ENCODE peak calls at places on chromosome 13, in seven cellular contexts. One of them, this sample, is unnamed.

GRCh38 chr13:40639226-40639681 is 27.2 kb downstream of the FOXO1 start:
- DNase-seq in GM23248: peak
- DNase-seq in iPS DF 6.9: no peak
- DNase-seq in aorta: no peak
- DNase-seq in endodermal cell: no peak
- DNase-seq in psoas muscle: no peak
- DNase-seq in adrenal gland: peak
- DNase-seq in this sample: no peak

GRCh38 chr13:45847554-45848224 is 3.9 kb downstream of the SIAH3 start:
- DNase-seq in GM23248: no peak
- DNase-seq in iPS DF 6.9: no peak
- DNase-seq in aorta: no peak
- DNase-seq in endodermal cell: peak
- DNase-seq in psoas muscle: peak
- DNase-seq in adrenal gland: peak
- DNase-seq in this sample: no peak

GRCh38 chr13:104737713-104738112 is 1671.5 kb upstream of the SLC10A2 start:
- DNase-seq in GM23248: no peak
- DNase-seq in iPS DF 6.9: no peak
- DNase-seq in aorta: no peak
- DNase-seq in endodermal cell: no peak
- DNase-seq in psoas muscle: no peak
- DNase-seq in adrenal gland: no peak
- DNase-seq in this sample: no peak

GRCh38 chr13:70023506-70023905 is 84.1 kb upstream of the ATXN8OS start:
- DNase-seq in GM23248: no peak
- DNase-seq in iPS DF 6.9: no peak
- DNase-seq in aorta: no peak
- DNase-seq in endodermal cell: no peak
- DNase-seq in psoas muscle: no peak
- DNase-seq in adrenal gland: no peak
- DNase-seq in this sample: no peak

GRCh38 chr13:46154136-46154854 is 27.7 kb downstream of the LCP1 start:
- DNase-seq in GM23248: no peak
- DNase-seq in iPS DF 6.9: no peak
- DNase-seq in aorta: no peak
- DNase-seq in endodermal cell: no peak
- DNase-seq in psoas muscle: no peak
- DNase-seq in adrenal gland: no peak
- DNase-seq in this sample: no peak

GRCh38 chr13:100525453-100526298 is 62.9 kb downstream of the GGACT start:
- DNase-seq in GM23248: no peak
- DNase-seq in iPS DF 6.9: no peak
- DNase-seq in aorta: no peak
- DNase-seq in endodermal cell: peak
- DNase-seq in psoas muscle: no peak
- DNase-seq in adrenal gland: no peak
- DNase-seq in this sample: peak

GRCh38 chr13:48210178-48210577 is 22.8 kb upstream of the ITM2B start:
- DNase-seq in GM23248: peak
- DNase-seq in iPS DF 6.9: no peak
- DNase-seq in aorta: no peak
- DNase-seq in endodermal cell: no peak
- DNase-seq in psoas muscle: no peak
- DNase-seq in adrenal gland: no peak
- DNase-seq in this sample: no peak

GRCh38 chr13:65932587-65933239 is 1297.4 kb downstream of the PCDH9 start:
- DNase-seq in GM23248: peak
- DNase-seq in iPS DF 6.9: no peak
- DNase-seq in aorta: no peak
- DNase-seq in endodermal cell: no peak
- DNase-seq in psoas muscle: no peak
- DNase-seq in adrenal gland: no peak
- DNase-seq in this sample: no peak

GRCh38 chr13:97567510-97568243 is 133.7 kb downstream of the RAP2A start:
- DNase-seq in GM23248: peak
- DNase-seq in iPS DF 6.9: no peak
- DNase-seq in aorta: no peak
- DNase-seq in endodermal cell: peak
- DNase-seq in psoas muscle: peak
- DNase-seq in adrenal gland: peak
- DNase-seq in this sample: no peak

GRCh38 chr13:40433577-40433976 is 232.9 kb downstream of the FOXO1 start:
- DNase-seq in GM23248: no peak
- DNase-seq in iPS DF 6.9: no peak
- DNase-seq in aorta: no peak
- DNase-seq in endodermal cell: no peak
- DNase-seq in psoas muscle: no peak
- DNase-seq in adrenal gland: no peak
- DNase-seq in this sample: no peak

GRCh38 chr13:107824636-107825035 is 390.7 kb downstream of the LIG4 start:
- DNase-seq in GM23248: no peak
- DNase-seq in iPS DF 6.9: no peak
- DNase-seq in aorta: no peak
- DNase-seq in endodermal cell: no peak
- DNase-seq in psoas muscle: no peak
- DNase-seq in adrenal gland: no peak
- DNase-seq in this sample: no peak

GRCh38 chr13:41458939-41459753 is 1.8 kb downstream of the RGCC start:
- DNase-seq in GM23248: peak
- DNase-seq in iPS DF 6.9: no peak
- DNase-seq in aorta: no peak
- DNase-seq in endodermal cell: peak
- DNase-seq in psoas muscle: peak
- DNase-seq in adrenal gland: no peak
- DNase-seq in this sample: no peak

GRCh38 chr13:100600461-100600860 is 11.9 kb upstream of the GGACT start:
- DNase-seq in GM23248: no peak
- DNase-seq in iPS DF 6.9: no peak
- DNase-seq in aorta: no peak
- DNase-seq in endodermal cell: no peak
- DNase-seq in psoas muscle: no peak
- DNase-seq in adrenal gland: no peak
- DNase-seq in this sample: no peak

GRCh38 chr13:46359731-46360130 is 27.3 kb downstream of the RUBCNL start:
- DNase-seq in GM23248: peak
- DNase-seq in iPS DF 6.9: no peak
- DNase-seq in aorta: no peak
- DNase-seq in endodermal cell: no peak
- DNase-seq in psoas muscle: no peak
- DNase-seq in adrenal gland: no peak
- DNase-seq in this sample: no peak

GRCh38 chr13:47252627-47253026 is 355.8 kb upstream of the HTR2A start:
- DNase-seq in GM23248: peak
- DNase-seq in iPS DF 6.9: no peak
- DNase-seq in aorta: no peak
- DNase-seq in endodermal cell: no peak
- DNase-seq in psoas muscle: no peak
- DNase-seq in adrenal gland: no peak
- DNase-seq in this sample: no peak

GRCh38 chr13:112770504-112770903 is 80.7 kb downstream of the ATP11A start:
- DNase-seq in GM23248: no peak
- DNase-seq in iPS DF 6.9: no peak
- DNase-seq in aorta: peak
- DNase-seq in endodermal cell: no peak
- DNase-seq in psoas muscle: peak
- DNase-seq in adrenal gland: no peak
- DNase-seq in this sample: no peak

GRCh38 chr13:112767506-112768471 is 78.0 kb downstream of the ATP11A start:
- DNase-seq in GM23248: no peak
- DNase-seq in iPS DF 6.9: no peak
- DNase-seq in aorta: no peak
- DNase-seq in endodermal cell: no peak
- DNase-seq in psoas muscle: peak
- DNase-seq in adrenal gland: no peak
- DNase-seq in this sample: no peak

GRCh38 chr13:112771139-112771876 is 81.5 kb downstream of the ATP11A start:
- DNase-seq in GM23248: no peak
- DNase-seq in iPS DF 6.9: no peak
- DNase-seq in aorta: peak
- DNase-seq in endodermal cell: no peak
- DNase-seq in psoas muscle: no peak
- DNase-seq in adrenal gland: no peak
- DNase-seq in this sample: no peak

GRCh38 chr13:112768795-112769411 is 79.1 kb downstream of the ATP11A start:
- DNase-seq in GM23248: no peak
- DNase-seq in iPS DF 6.9: no peak
- DNase-seq in aorta: peak
- DNase-seq in endodermal cell: no peak
- DNase-seq in psoas muscle: peak
- DNase-seq in adrenal gland: peak
- DNase-seq in this sample: no peak

DNA sequence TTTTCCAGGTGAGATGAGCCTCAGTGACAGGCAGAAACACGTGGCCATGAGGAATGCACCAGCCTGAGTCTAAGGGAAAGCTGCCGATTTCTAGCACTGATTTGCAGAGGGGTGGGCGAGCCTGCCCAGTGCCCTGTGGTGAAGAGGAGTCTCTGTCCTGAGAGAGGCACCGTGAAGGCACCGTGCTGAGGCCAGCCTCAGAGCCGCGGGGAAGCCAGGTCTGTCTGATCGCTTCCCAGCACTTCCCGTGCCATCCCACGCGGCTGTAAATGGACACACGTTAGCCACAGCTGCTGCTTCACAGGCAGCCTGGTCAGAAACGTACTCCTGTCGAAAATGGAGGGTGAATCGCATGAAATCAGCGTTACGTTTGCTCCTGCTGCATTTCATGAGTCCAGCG is 79.8 kb downstream of the ATP11A start:
- DNase-seq in GM23248: no peak
- DNase-seq in iPS DF 6.9: no peak
- DNase-seq in aorta: peak
- DNase-seq in endodermal cell: no peak
- DNase-seq in psoas muscle: no peak
- DNase-seq in adrenal gland: no peak
- DNase-seq in this sample: no peak
- H3K4me3 ChIP-seq in GM23248: no peak
- H3K4me3 ChIP-seq in iPS DF 6.9: no peak
- H3K4me3 ChIP-seq in aorta: no peak
- H3K4me3 ChIP-seq in endodermal cell: no peak
- H3K4me3 ChIP-seq in psoas muscle: peak
- H3K4me3 ChIP-seq in adrenal gland: no peak
- H3K4me3 ChIP-seq in this sample: no peak

DNA sequence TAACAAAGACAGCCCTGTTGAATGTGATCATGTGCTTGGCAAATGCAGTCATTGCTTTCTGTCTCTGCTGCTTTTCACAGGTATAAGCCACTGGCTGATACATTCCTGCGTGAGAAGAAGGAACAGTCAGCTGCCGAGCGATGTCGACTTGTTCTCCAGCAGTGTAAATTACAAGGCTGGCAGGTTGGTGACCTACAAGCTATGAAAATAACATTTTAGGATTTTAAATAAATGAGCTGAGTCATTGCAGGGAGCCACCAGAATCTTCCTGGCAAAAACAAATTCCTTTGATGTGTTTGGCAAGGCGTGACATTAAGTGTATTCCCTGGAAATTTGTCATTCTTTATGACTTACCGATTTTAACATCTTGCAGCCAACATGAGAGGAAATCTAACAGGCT is 471.3 kb downstream of the MYO16 start:
- DNase-seq in GM23248: peak
- DNase-seq in iPS DF 6.9: no peak
- DNase-seq in aorta: no peak
- DNase-seq in endodermal cell: no peak
- DNase-seq in psoas muscle: no peak
- DNase-seq in adrenal gland: no peak
- DNase-seq in this sample: no peak
- H3K27ac ChIP-seq in GM23248: no peak
- H3K27ac ChIP-seq in iPS DF 6.9: no peak
- H3K27ac ChIP-seq in aorta: no peak
- H3K27ac ChIP-seq in endodermal cell: no peak
- H3K27ac ChIP-seq in psoas muscle: no peak
- H3K27ac ChIP-seq in adrenal gland: no peak
- H3K27ac ChIP-seq in this sample: no peak

DNA sequence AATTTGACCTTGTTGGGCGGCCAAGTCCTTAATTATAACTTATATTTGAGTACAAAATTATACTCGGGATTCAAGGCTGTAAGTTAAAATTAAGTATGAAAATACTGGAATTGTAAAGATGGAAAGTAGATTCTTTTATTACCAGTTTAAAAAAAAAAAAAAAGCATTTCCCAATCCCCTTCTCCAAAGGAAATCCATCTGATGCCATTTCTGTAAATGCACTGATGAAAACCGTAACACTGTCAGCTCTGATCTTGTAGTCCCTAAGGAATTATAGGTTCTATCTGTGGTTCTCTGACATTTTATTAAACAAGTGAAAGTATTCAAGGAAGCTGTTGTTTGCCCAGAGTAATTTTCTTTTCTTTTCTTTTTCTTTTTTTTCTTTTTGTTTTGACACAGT is 41.6 kb upstream of the HNRNPA1L2 start:
- DNase-seq in GM23248: peak
- DNase-seq in iPS DF 6.9: no peak
- DNase-seq in aorta: no peak
- DNase-seq in endodermal cell: no peak
- DNase-seq in psoas muscle: no peak
- DNase-seq in adrenal gland: no peak
- DNase-seq in this sample: no peak
- H3K4me3 ChIP-seq in GM23248: peak
- H3K4me3 ChIP-seq in iPS DF 6.9: peak
- H3K4me3 ChIP-seq in aorta: peak
- H3K4me3 ChIP-seq in endodermal cell: no peak
- H3K4me3 ChIP-seq in psoas muscle: peak
- H3K4me3 ChIP-seq in adrenal gland: peak
- H3K4me3 ChIP-seq in this sample: peak

GRCh38 chr13:24217601-24218281 is 57.2 kb downstream of the SPATA13 start:
- DNase-seq in GM23248: peak
- DNase-seq in iPS DF 6.9: no peak
- DNase-seq in aorta: no peak
- DNase-seq in endodermal cell: peak
- DNase-seq in psoas muscle: no peak
- DNase-seq in adrenal gland: no peak
- DNase-seq in this sample: no peak

GRCh38 chr13:24215732-24216131 is 55.2 kb downstream of the SPATA13 start:
- DNase-seq in GM23248: peak
- DNase-seq in iPS DF 6.9: no peak
- DNase-seq in aorta: no peak
- DNase-seq in endodermal cell: no peak
- DNase-seq in psoas muscle: no peak
- DNase-seq in adrenal gland: peak
- DNase-seq in this sample: no peak

GRCh38 chr13:24214528-24214927 is 54.0 kb downstream of the SPATA13 start:
- DNase-seq in GM23248: no peak
- DNase-seq in iPS DF 6.9: no peak
- DNase-seq in aorta: no peak
- DNase-seq in endodermal cell: no peak
- DNase-seq in psoas muscle: no peak
- DNase-seq in adrenal gland: no peak
- DNase-seq in this sample: no peak

GRCh38 chr13:24215007-24215633 is 54.6 kb downstream of the SPATA13 start:
- DNase-seq in GM23248: no peak
- DNase-seq in iPS DF 6.9: no peak
- DNase-seq in aorta: no peak
- DNase-seq in endodermal cell: no peak
- DNase-seq in psoas muscle: no peak
- DNase-seq in adrenal gland: no peak
- DNase-seq in this sample: no peak

DNA sequence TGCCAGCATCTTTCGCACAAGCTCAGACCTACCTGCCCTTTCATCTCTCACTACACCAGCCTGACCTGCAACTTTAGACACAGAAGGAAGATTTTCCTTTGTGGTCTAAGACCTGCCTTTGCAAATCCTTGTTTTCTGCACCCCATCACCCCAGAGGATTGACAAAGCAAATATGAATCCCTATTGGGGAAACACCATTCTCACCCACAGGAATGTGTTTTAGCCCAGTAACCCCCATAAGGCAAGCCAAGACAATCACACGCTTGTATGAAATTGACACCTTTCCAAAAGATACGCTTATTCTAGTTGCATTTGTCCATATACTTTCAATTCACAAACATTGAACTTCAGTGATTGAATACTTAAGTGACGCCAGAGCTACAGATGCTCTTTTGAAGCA is 55.7 kb downstream of the SPATA13 start:
- DNase-seq in GM23248: no peak
- DNase-seq in iPS DF 6.9: no peak
- DNase-seq in aorta: no peak
- DNase-seq in endodermal cell: no peak
- DNase-seq in psoas muscle: no peak
- DNase-seq in adrenal gland: no peak
- DNase-seq in this sample: no peak
- H3K27ac ChIP-seq in GM23248: no peak
- H3K27ac ChIP-seq in iPS DF 6.9: no peak
- H3K27ac ChIP-seq in aorta: no peak
- H3K27ac ChIP-seq in endodermal cell: no peak
- H3K27ac ChIP-seq in psoas muscle: peak
- H3K27ac ChIP-seq in adrenal gland: peak
- H3K27ac ChIP-seq in this sample: no peak

This sample was measured in coronary artery.